ENCODE peak calls at places on chromosomes 6 and 20, in four cellular contexts. F is NCI-H1930, Y is NCI-H1417, D is skeletal muscle cell. X is an unnamed sample.
A peak's percentile ranks its signal among the peaks of the same experiment; 100 is the strongest.

GRCh38 chr20:4435671-4436070 is 286.0 kb upstream of the PRND start:
- DNase-seq in Y (no peak), F (no peak), D (no peak), X (no peak)

GRCh38 chr6:16505711-16506362 is 255.4 kb downstream of the ATXN1 start:
- DNase-seq in F (no peak), Y (no peak), D (peak; percentile 78), X (no peak)

GRCh38 chr6:108556864-108557493 is 3.7 kb upstream of the FOXO3 start:
- DNase-seq in D (no peak), F (no peak), Y (peak; percentile 81), X (no peak)

GRCh38 chr6:54729716-54730115 is 116.9 kb upstream of the FAM83B start:
- DNase-seq in F (no peak), Y (no peak), D (no peak), X (no peak)

GRCh38 chr6:125639621-125640020 is 109.8 kb upstream of the HEY2 start:
- DNase-seq in Y (no peak), D (peak; percentile 5), F (no peak), X (no peak)

GRCh38 chr6:3162067-3162497 is 4.7 kb upstream of the TUBB2A start:
- DNase-seq in F (no peak), Y (no peak), D (no peak), X (no peak)

GRCh38 chr6:102918161-102918560 is 1524.7 kb downstream of the GRIK2 start:
- DNase-seq in F (no peak), D (no peak), Y (no peak), X (no peak)

GRCh38 chr6:111591901-111592461 is 13.7 kb downstream of the TRAF3IP2 start:
- DNase-seq in F (no peak), Y (no peak), D (no peak), X (no peak)

GRCh38 chr6:132812756-132813172 is 1.6 kb upstream of the RPS12 start:
- DNase-seq in D (no peak), F (no peak), Y (peak; percentile 65), X (no peak)

GRCh38 chr6:163620670-163621330 is 206.3 kb downstream of the QKI start:
- DNase-seq in D (no peak), Y (no peak), F (no peak), X (no peak)

GRCh38 chr6:73293331-73293730 is 30.3 kb upstream of the KHDC1 start:
- DNase-seq in D (no peak), Y (no peak), F (no peak), X (no peak)

GRCh38 chr6:22722913-22723312 is 153.5 kb downstream of the HDGFL1 start:
- DNase-seq in Y (no peak), F (no peak), D (no peak), X (no peak)

GRCh38 chr6:90285611-90286381 is 10.8 kb downstream of the BACH2 start:
- DNase-seq in Y (peak; percentile 61), D (peak; percentile 81), F (no peak), X (no peak)

GRCh38 chr6:7389162-7389450 is 436 bp downstream of the CAGE1 start:
- DNase-seq in Y (no peak), D (peak; percentile 6), F (no peak), X (no peak)

GRCh38 chr6:26328265-26328844 is 36.6 kb upstream of the BTN3A2 start:
- DNase-seq in D (no peak), Y (no peak), F (no peak), X (no peak)

GRCh38 chr20:45835230-45836224 is 1.9 kb downstream of the SNX21 start:
- DNase-seq in Y (no peak), D (no peak), F (no peak), X (no peak)